ENCODE peak calls at places on chromosomes 5 and 9, in seven cellular contexts. One of them, this sample, is unnamed.

GRCh38 chr9:72041775-72042194 is 18.6 kb downstream of the C9orf57 start:
- DNase-seq in heart right ventricle: peak
- DNase-seq in choroid plexus epithelial cell: peak
- DNase-seq in GM20000: no peak
- DNase-seq in fibroblast of lung: peak
- DNase-seq in chondrocyte: no peak
- DNase-seq in A549: no peak
- DNase-seq in this sample: peak

GRCh38 chr5:141708016-141708415 is 26.0 kb upstream of the ARAP3 start:
- DNase-seq in fibroblast of lung: no peak
- DNase-seq in A549: no peak
- DNase-seq in GM20000: no peak
- DNase-seq in choroid plexus epithelial cell: no peak
- DNase-seq in chondrocyte: no peak
- DNase-seq in heart right ventricle: no peak
- DNase-seq in this sample: no peak

GRCh38 chr9:135970128-135970815 is 9.1 kb upstream of the UBAC1 start:
- DNase-seq in heart right ventricle: no peak
- DNase-seq in chondrocyte: no peak
- DNase-seq in choroid plexus epithelial cell: no peak
- DNase-seq in A549: no peak
- DNase-seq in GM20000: no peak
- DNase-seq in fibroblast of lung: no peak
- DNase-seq in this sample: no peak

GRCh38 chr5:33102551-33102950 is 338.2 kb upstream of the TARS1 start:
- DNase-seq in GM20000: no peak
- DNase-seq in chondrocyte: no peak
- DNase-seq in heart right ventricle: no peak
- DNase-seq in fibroblast of lung: peak
- DNase-seq in A549: no peak
- DNase-seq in choroid plexus epithelial cell: peak
- DNase-seq in this sample: no peak

GRCh38 chr5:81854915-81855314 is 104.0 kb upstream of the SSBP2 start:
- DNase-seq in GM20000: no peak
- DNase-seq in A549: no peak
- DNase-seq in chondrocyte: no peak
- DNase-seq in fibroblast of lung: no peak
- DNase-seq in choroid plexus epithelial cell: no peak
- DNase-seq in heart right ventricle: no peak
- DNase-seq in this sample: peak

GRCh38 chr5:135308752-135309151 is 90.3 kb downstream of the MACROH2A1 start:
- DNase-seq in choroid plexus epithelial cell: peak
- DNase-seq in A549: peak
- DNase-seq in GM20000: no peak
- DNase-seq in fibroblast of lung: peak
- DNase-seq in heart right ventricle: no peak
- DNase-seq in chondrocyte: no peak
- DNase-seq in this sample: peak

GRCh38 chr5:61969761-61970160 is 336.2 kb upstream of the KIF2A start:
- DNase-seq in heart right ventricle: no peak
- DNase-seq in choroid plexus epithelial cell: no peak
- DNase-seq in GM20000: no peak
- DNase-seq in fibroblast of lung: no peak
- DNase-seq in chondrocyte: no peak
- DNase-seq in A549: no peak
- DNase-seq in this sample: no peak

GRCh38 chr9:98207606-98208005 is 15.2 kb upstream of the CORO2A start:
- DNase-seq in chondrocyte: no peak
- DNase-seq in GM20000: no peak
- DNase-seq in choroid plexus epithelial cell: peak
- DNase-seq in A549: no peak
- DNase-seq in heart right ventricle: no peak
- DNase-seq in fibroblast of lung: no peak
- DNase-seq in this sample: no peak

GRCh38 chr9:126125577-126125976 is 201.1 kb upstream of the MVB12B start:
- DNase-seq in A549: no peak
- DNase-seq in fibroblast of lung: no peak
- DNase-seq in choroid plexus epithelial cell: no peak
- DNase-seq in heart right ventricle: no peak
- DNase-seq in GM20000: no peak
- DNase-seq in chondrocyte: no peak
- DNase-seq in this sample: no peak

GRCh38 chr5:152634596-152634995 is 229.5 kb upstream of the NMUR2 start:
- DNase-seq in A549: no peak
- DNase-seq in fibroblast of lung: no peak
- DNase-seq in heart right ventricle: no peak
- DNase-seq in chondrocyte: no peak
- DNase-seq in choroid plexus epithelial cell: no peak
- DNase-seq in GM20000: no peak
- DNase-seq in this sample: no peak

GRCh38 chr5:79878721-79879336 is 112.2 kb downstream of the MTX3 start:
- DNase-seq in choroid plexus epithelial cell: no peak
- DNase-seq in fibroblast of lung: no peak
- DNase-seq in A549: peak
- DNase-seq in heart right ventricle: no peak
- DNase-seq in GM20000: peak
- DNase-seq in chondrocyte: no peak
- DNase-seq in this sample: peak

GRCh38 chr9:127756233-127756632 is 21.1 kb upstream of the TOR2A start:
- DNase-seq in A549: no peak
- DNase-seq in chondrocyte: no peak
- DNase-seq in fibroblast of lung: no peak
- DNase-seq in GM20000: no peak
- DNase-seq in choroid plexus epithelial cell: no peak
- DNase-seq in heart right ventricle: no peak
- DNase-seq in this sample: no peak

GRCh38 chr5:142960309-142960696 is 190.1 kb downstream of the ARHGAP26 start:
- DNase-seq in fibroblast of lung: peak
- DNase-seq in GM20000: no peak
- DNase-seq in heart right ventricle: no peak
- DNase-seq in chondrocyte: no peak
- DNase-seq in choroid plexus epithelial cell: peak
- DNase-seq in A549: peak
- DNase-seq in this sample: peak

GRCh38 chr9:109010676-109011655 is 2.3 kb downstream of the CTNNAL1 start:
- DNase-seq in heart right ventricle: no peak
- DNase-seq in GM20000: peak
- DNase-seq in A549: peak
- DNase-seq in choroid plexus epithelial cell: peak
- DNase-seq in chondrocyte: no peak
- DNase-seq in fibroblast of lung: peak
- DNase-seq in this sample: peak

GRCh38 chr9:138015021-138015829 is 137.6 kb downstream of the CACNA1B start:
- DNase-seq in GM20000: no peak
- DNase-seq in A549: no peak
- DNase-seq in heart right ventricle: no peak
- DNase-seq in chondrocyte: no peak
- DNase-seq in choroid plexus epithelial cell: no peak
- DNase-seq in fibroblast of lung: no peak
- DNase-seq in this sample: no peak

GRCh38 chr9:21994526-21994995 is at the start of gene CDKN2B-AS1:
- DNase-seq in fibroblast of lung: peak
- DNase-seq in heart right ventricle: peak
- DNase-seq in A549: no peak
- DNase-seq in chondrocyte: no peak
- DNase-seq in choroid plexus epithelial cell: peak
- DNase-seq in GM20000: peak
- DNase-seq in this sample: no peak

GRCh38 chr9:21996438-21996837 is 1.8 kb downstream of the CDKN2B-AS1 start:
- DNase-seq in choroid plexus epithelial cell: peak
- DNase-seq in heart right ventricle: no peak
- DNase-seq in A549: no peak
- DNase-seq in chondrocyte: no peak
- DNase-seq in GM20000: no peak
- DNase-seq in fibroblast of lung: no peak
- DNase-seq in this sample: no peak

GRCh38 chr9:21995652-21996275 is 1.2 kb downstream of the CDKN2B-AS1 start:
- DNase-seq in chondrocyte: peak
- DNase-seq in heart right ventricle: peak
- DNase-seq in GM20000: no peak
- DNase-seq in fibroblast of lung: peak
- DNase-seq in choroid plexus epithelial cell: peak
- DNase-seq in A549: no peak
- DNase-seq in this sample: no peak

GRCh38 chr9:21993893-21994525 is at the start of gene CDKN2A:
- DNase-seq in heart right ventricle: no peak
- DNase-seq in GM20000: peak
- DNase-seq in choroid plexus epithelial cell: peak
- DNase-seq in A549: no peak
- DNase-seq in fibroblast of lung: peak
- DNase-seq in chondrocyte: no peak
- DNase-seq in this sample: no peak

DNA sequence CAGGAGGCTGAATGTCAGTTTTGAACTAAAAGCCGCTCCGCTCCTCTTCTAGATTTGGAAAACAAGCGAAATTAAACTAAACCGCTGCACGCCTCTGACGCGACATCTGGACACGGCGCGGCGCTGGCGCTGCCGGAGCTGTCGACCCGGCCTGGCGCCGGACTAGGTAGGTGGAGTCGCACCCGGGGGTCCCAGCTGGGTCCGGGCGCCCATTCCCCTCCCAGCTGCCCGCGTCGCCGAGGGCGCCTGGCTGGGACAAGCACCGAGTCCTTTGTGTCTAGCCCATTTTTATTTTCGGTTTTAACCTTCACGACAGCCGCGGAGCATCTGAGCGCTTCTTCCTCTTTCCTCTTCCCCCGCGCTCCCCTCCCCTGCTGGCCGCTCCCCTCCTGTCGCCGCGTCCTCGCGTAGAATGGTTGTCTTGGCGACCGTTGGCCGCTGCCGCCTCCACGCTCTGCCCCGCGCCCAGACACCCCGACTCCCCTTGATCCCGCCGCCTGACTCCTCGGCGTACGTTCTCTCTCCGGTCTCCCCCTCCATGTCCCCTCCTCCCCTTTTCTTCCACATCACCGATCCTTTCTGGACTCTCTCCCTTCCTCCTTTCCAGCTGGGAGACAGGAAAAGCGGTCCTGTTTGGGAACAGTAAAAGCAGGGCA is 533 bp downstream of the CDKN2B-AS1 start:
- DNase-seq in A549: no peak
- DNase-seq in GM20000: peak
- DNase-seq in fibroblast of lung: peak
- DNase-seq in choroid plexus epithelial cell: peak
- DNase-seq in heart right ventricle: peak
- DNase-seq in chondrocyte: peak
- DNase-seq in this sample: no peak
- TF ChIP-seq CTCF in A549: no peak
- TF ChIP-seq CTCF in GM20000: no peak
- TF ChIP-seq CTCF in fibroblast of lung: no peak
- TF ChIP-seq CTCF in choroid plexus epithelial cell: no peak
- TF ChIP-seq CTCF in heart right ventricle: no peak
- TF ChIP-seq CTCF in chondrocyte: peak
- TF ChIP-seq CTCF in this sample: no peak

DNA sequence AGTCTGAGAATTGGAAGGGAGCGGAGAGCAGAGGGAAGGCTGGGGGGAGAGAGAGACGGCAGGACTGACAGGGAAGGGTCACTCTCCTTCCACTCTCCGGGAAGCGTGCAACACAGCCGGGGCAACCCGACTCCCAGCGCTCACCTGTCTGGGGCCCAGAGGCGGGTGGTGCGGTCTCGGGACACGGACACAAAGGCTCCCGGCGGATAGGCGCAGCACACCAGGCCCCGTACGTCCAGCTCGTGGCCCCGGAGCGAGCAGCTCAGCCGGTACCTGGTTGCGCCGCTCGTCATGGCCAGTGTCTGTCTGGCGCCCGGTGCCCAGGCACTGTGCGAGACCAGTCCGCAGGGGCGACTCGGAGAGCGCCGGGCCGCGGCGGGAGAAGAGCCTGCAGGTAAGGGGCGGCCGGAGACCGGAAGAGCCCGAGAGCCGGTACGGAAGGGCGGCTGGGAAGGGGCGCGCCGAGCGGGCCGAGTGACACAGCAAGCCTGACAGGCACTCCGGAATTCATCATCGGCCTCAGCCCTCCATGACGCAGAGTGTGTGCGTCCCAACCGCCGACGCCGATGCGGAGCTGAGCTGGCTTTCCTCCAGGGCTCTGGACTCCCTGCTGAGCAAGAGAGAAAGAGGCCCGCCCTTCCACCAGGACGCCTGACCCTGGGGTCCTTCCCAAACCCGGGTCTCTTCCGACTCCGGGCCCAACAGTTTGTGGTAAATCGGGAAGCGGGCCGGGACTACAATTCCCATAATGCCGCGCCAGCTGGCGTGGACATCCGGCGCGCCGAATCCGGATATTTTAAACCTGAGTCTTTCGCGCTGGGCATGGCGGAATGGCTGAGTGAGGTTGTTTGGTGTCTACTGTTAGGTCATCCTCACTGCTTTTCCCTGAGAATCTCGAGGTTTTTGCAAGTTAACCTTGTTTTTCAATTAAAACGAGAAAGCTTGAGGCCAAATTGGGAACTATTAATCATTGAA is at the start of gene PLAA:
- DNase-seq in chondrocyte: peak
- DNase-seq in A549: peak
- DNase-seq in choroid plexus epithelial cell: peak
- DNase-seq in fibroblast of lung: peak
- DNase-seq in GM20000: peak
- DNase-seq in heart right ventricle: peak
- DNase-seq in this sample: peak
- TF ChIP-seq CTCF in chondrocyte: no peak
- TF ChIP-seq CTCF in A549: no peak
- TF ChIP-seq CTCF in choroid plexus epithelial cell: no peak
- TF ChIP-seq CTCF in fibroblast of lung: no peak
- TF ChIP-seq CTCF in GM20000: no peak
- TF ChIP-seq CTCF in heart right ventricle: no peak
- TF ChIP-seq CTCF in this sample: no peak

GRCh38 chr5:170747357-170747756 is 36.2 kb upstream of the GABRP start:
- DNase-seq in chondrocyte: no peak
- DNase-seq in heart right ventricle: peak
- DNase-seq in fibroblast of lung: no peak
- DNase-seq in GM20000: no peak
- DNase-seq in A549: no peak
- DNase-seq in choroid plexus epithelial cell: no peak
- DNase-seq in this sample: no peak

GRCh38 chr5:170746952-170747340 is 36.6 kb upstream of the GABRP start:
- DNase-seq in chondrocyte: no peak
- DNase-seq in GM20000: no peak
- DNase-seq in heart right ventricle: no peak
- DNase-seq in A549: no peak
- DNase-seq in choroid plexus epithelial cell: no peak
- DNase-seq in fibroblast of lung: no peak
- DNase-seq in this sample: no peak

GRCh38 chr5:170743876-170744212 is 39.7 kb upstream of the GABRP start:
- DNase-seq in A549: no peak
- DNase-seq in choroid plexus epithelial cell: no peak
- DNase-seq in GM20000: no peak
- DNase-seq in heart right ventricle: no peak
- DNase-seq in fibroblast of lung: no peak
- DNase-seq in chondrocyte: no peak
- DNase-seq in this sample: no peak

GRCh38 chr5:170746081-170746951 is 37.2 kb upstream of the GABRP start:
- DNase-seq in chondrocyte: no peak
- DNase-seq in heart right ventricle: no peak
- DNase-seq in choroid plexus epithelial cell: no peak
- DNase-seq in fibroblast of lung: no peak
- DNase-seq in A549: no peak
- DNase-seq in GM20000: no peak
- DNase-seq in this sample: no peak

GRCh38 chr5:170745481-170746061 is 38.0 kb upstream of the GABRP start:
- DNase-seq in chondrocyte: peak
- DNase-seq in fibroblast of lung: peak
- DNase-seq in GM20000: no peak
- DNase-seq in heart right ventricle: peak
- DNase-seq in A549: no peak
- DNase-seq in choroid plexus epithelial cell: peak
- DNase-seq in this sample: peak
- TF ChIP-seq CTCF in chondrocyte: no peak
- TF ChIP-seq CTCF in fibroblast of lung: no peak
- TF ChIP-seq CTCF in GM20000: no peak
- TF ChIP-seq CTCF in heart right ventricle: no peak
- TF ChIP-seq CTCF in A549: no peak
- TF ChIP-seq CTCF in choroid plexus epithelial cell: no peak
- TF ChIP-seq CTCF in this sample: no peak

GRCh38 chr5:50730336-50730735 is 63.9 kb downstream of the PARP8 start:
- DNase-seq in A549: no peak
- DNase-seq in GM20000: no peak
- DNase-seq in choroid plexus epithelial cell: no peak
- DNase-seq in chondrocyte: no peak
- DNase-seq in fibroblast of lung: no peak
- DNase-seq in heart right ventricle: no peak
- DNase-seq in this sample: no peak
- TF ChIP-seq CTCF in A549: no peak
- TF ChIP-seq CTCF in GM20000: no peak
- TF ChIP-seq CTCF in choroid plexus epithelial cell: no peak
- TF ChIP-seq CTCF in chondrocyte: peak
- TF ChIP-seq CTCF in fibroblast of lung: no peak
- TF ChIP-seq CTCF in heart right ventricle: no peak
- TF ChIP-seq CTCF in this sample: no peak

This sample was measured in MCF 10A.